ENCODE peak calls at places on chromosomes 1 and 21, in four cellular contexts. M is H1, Q is GM12878, P is K562. H is an unnamed sample.

GRCh38 chr1:183477986-183478781 is 5.9 kb downstream of the SMG7 start:
- DNase-seq in M (no peak), Q (no peak), P (no peak), H (no peak)

GRCh38 chr1:59008599-59009347 is 224.9 kb upstream of the JUN start:
- DNase-seq in M (no peak), Q (no peak), P (peak), H (no peak)

GRCh38 chr1:241482761-241483250 is 36.7 kb downstream of the FH start:
- DNase-seq in M (no peak), P (peak), Q (no peak), H (no peak)

GRCh38 chr21:39523398-39523797 is 71.6 kb downstream of the SH3BGR start:
- DNase-seq in P (no peak), Q (no peak), M (no peak), H (no peak)

GRCh38 chr1:184854036-184854435 is 99.4 kb upstream of the EDEM3 start:
- DNase-seq in Q (no peak), P (no peak), M (no peak), H (no peak)

GRCh38 chr1:164654200-164654599 is 95.2 kb downstream of the PBX1 start:
- DNase-seq in Q (no peak), M (no peak), P (no peak), H (no peak)

GRCh38 chr1:13829152-13829769 is 129.3 kb downstream of the PRDM2 start:
- DNase-seq in M (no peak), P (no peak), Q (no peak), H (peak)

GRCh38 chr1:19087737-19088594 is 122.1 kb downstream of the UBR4 start:
- DNase-seq in M (no peak), P (no peak), Q (peak), H (no peak)

GRCh38 chr1:11913291-11913690 is 12.9 kb downstream of the KIAA2013 start:
- DNase-seq in M (no peak), Q (no peak), P (no peak), H (no peak)

GRCh38 chr1:115076384-115076906 is 12.9 kb downstream of the TSPAN2 start:
- DNase-seq in M (no peak), P (no peak), Q (no peak), H (no peak)

GRCh38 chr1:199691540-199691939 is 336.0 kb upstream of the NR5A2 start:
- DNase-seq in Q (no peak), P (no peak), M (no peak), H (no peak)

DNA sequence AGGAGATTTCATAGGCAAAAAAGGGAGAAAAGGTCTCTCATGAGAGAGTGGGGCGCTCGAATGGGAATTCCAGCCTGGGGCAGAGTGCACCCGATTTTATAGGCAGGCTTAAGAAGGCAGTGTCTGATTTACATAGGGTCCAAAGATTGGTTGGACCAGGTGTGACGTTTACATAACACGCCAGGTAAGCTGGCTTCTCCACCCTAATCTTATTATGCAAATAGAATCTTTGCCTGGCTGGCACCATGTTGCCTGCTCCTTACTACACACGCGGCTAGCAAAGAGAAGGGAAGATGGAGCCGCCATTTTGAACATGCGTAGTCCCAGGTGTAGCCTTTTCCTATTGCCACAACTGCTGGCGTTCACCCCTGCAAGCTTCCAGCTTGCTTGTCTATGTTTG is 103.7 kb downstream of the SLC16A1 start:
- DNase-seq in M (no peak), P (no peak), Q (no peak), H (no peak)
- H3K4me3 ChIP-seq in M (no peak), P (no peak), Q (no peak), H (no peak)

DNA sequence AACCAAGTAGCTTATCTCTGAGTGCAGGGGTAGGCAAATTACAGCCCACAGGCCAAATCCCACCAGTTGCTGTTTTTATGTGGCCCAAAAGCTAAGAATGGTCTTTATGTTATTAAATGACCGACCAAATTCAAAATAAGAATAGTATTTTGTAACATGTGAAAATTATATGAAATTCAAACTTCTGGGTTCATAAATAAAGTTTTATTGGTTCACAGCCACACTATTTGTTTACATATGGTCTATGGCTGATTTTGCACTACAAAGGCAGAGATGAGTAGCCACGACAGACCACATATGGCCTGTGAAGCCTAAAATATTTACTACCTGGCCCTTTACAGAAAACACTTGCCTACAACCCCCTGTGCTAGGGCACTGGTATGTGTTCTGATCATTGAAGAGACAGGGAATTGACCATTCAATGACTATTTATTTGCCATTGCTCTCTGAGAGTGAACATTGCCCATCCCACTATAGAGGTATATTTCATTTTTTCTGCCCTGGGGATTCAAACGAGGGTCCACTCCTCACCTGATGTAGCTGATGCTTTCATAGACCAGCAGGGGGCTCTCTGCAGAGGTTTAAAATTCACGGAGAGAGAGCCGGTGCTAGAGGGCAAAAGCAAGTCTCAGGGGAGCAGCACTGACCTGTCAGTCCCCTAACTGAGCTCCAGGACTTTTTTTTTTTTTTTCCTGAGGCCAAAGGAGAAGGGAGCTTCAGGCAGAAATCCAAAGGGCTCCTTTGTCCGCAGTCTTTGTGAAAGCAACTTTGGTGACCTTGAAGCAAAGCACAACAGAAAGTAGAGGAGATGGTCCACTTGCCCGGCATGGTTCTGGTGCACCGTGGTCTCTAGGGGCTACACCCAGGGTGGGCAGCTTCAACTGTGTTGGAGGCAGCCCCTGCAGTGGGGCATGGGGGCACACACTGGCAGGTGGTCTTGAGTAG is 7.3 kb upstream of the GNL2 start:
- DNase-seq in P (peak), Q (no peak), M (no peak), H (peak)
- TF ChIP-seq NRF1 in P (no peak), Q (no peak), M (no peak), H (no peak)

GRCh38 chr1:160031368-160032164 is at the start of gene PIGM:
- DNase-seq in Q (peak), M (peak), P (peak), H (peak)

GRCh38 chr1:160032165-160032827 is 506 bp upstream of the PIGM start:
- DNase-seq in P (peak), M (no peak), Q (no peak), H (peak)

GRCh38 chr1:160025314-160025713 is 6.5 kb downstream of the PIGM start:
- DNase-seq in M (no peak), Q (no peak), P (no peak), H (no peak)

GRCh38 chr1:160028426-160028825 is 3.4 kb downstream of the PIGM start:
- DNase-seq in P (no peak), M (no peak), Q (no peak), H (no peak)

DNA sequence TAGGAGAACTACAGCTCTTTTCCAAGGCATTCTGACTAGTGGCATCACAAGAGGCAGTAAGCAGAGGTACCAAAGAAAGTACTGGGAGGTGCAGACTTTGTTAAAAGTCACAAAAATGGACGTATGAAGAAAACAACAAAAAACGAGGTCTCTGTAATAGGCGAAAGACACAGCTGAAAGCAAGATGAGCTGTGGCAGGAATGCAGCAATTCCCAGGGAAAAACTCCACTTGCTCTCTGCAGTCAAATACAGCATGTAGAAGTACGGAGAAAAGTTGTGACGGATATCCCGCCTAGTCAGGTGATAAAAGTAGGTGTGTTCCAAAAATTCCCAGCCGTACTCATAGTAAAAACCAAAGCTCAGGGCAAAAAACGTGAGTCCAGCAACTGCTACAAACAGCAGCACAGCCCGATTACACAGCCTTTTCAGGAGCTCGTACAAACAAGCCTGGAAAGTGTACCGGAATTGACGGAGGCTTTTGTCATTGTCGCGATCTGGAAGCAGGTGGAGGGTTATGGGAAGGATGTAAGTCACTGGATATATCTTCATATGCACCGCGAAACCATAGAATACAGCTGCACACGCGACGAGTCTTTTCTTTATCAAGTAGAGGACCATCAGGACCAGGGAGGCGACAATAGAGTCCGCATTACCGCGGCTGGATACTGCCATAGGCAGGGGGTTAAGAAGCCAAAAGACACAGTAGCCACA is 978 bp downstream of the PIGM start:
- DNase-seq in M (no peak), P (peak), Q (no peak), H (peak)
- TF ChIP-seq GABPA in M (no peak), P (no peak), Q (no peak), H (no peak)

GRCh38 chr1:6424000-6424565 is 493 bp upstream of the ESPN start:
- DNase-seq in Q (no peak), M (no peak), P (no peak), H (peak)

GRCh38 chr1:6426321-6426971 is 1.9 kb downstream of the ESPN start:
- DNase-seq in Q (no peak), P (peak), M (no peak), H (no peak)

GRCh38 chr1:6423321-6423999 is 1.1 kb upstream of the ESPN start:
- DNase-seq in M (peak), Q (no peak), P (peak), H (peak)

GRCh38 chr1:6425671-6426070 is 1.1 kb downstream of the ESPN start:
- DNase-seq in Q (no peak), M (no peak), P (no peak), H (no peak)

DNA sequence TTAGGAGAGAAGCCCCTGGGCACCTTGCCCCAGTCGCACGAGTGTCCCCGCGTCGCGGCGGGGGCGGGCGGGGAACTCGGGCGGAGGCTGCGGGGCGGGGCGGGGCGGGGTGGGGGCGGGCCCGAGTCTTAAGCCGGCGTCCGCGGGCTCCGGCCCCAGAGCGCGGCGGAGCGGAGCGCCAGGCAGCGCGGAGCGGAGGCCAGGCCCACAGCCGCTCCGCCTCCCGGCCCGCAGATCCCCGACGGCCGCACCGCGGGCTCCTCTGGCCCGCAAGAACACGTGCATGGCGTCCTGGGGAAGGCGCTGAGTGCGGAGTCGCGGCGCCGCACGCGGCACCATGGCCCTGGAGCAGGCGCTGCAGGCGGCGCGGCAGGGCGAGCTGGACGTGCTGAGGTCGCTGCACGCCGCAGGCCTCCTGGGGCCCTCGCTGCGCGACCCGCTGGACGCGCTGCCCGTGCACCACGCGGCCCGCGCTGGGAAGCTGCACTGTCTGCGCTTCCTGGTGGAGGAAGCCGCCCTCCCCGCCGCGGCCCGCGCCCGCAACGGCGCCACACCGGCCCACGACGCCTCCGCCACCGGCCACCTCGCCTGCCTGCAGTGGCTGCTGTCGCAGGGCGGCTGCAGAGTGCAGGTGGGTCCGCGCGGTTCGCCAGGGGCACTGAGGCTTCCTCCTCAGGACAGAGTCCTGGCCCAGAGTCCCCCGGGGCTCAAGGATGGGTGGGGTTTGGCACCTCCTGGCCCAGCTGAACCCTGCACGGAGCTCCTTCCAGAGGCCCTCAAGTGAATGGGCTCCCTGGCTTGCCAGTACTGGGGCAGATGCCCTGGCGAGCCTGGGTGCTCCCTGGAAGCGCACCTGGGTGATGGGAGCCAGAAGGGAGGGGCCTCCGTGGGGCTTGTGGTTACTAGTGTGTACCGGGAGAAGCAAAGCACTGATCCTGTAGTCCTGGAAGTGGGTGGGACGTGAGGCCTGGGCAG is at the start of gene ESPN:
- DNase-seq in Q (no peak), P (peak), M (no peak), H (peak)
- H3K4me3 ChIP-seq in Q (no peak), P (peak), M (peak), H (no peak)

GRCh38 chr21:36745459-36745858 is 46.5 kb downstream of the SIM2 start:
- DNase-seq in P (no peak), Q (no peak), M (no peak), H (no peak)

GRCh38 chr21:36744190-36744559 is 45.3 kb downstream of the SIM2 start:
- DNase-seq in Q (no peak), P (no peak), M (no peak), H (no peak)

GRCh38 chr21:36743446-36743845 is 44.5 kb downstream of the SIM2 start:
- DNase-seq in Q (no peak), M (no peak), P (no peak), H (no peak)

GRCh38 chr21:36743008-36743407 is 44.1 kb downstream of the SIM2 start:
- DNase-seq in P (no peak), Q (no peak), M (no peak), H (no peak)

DNA sequence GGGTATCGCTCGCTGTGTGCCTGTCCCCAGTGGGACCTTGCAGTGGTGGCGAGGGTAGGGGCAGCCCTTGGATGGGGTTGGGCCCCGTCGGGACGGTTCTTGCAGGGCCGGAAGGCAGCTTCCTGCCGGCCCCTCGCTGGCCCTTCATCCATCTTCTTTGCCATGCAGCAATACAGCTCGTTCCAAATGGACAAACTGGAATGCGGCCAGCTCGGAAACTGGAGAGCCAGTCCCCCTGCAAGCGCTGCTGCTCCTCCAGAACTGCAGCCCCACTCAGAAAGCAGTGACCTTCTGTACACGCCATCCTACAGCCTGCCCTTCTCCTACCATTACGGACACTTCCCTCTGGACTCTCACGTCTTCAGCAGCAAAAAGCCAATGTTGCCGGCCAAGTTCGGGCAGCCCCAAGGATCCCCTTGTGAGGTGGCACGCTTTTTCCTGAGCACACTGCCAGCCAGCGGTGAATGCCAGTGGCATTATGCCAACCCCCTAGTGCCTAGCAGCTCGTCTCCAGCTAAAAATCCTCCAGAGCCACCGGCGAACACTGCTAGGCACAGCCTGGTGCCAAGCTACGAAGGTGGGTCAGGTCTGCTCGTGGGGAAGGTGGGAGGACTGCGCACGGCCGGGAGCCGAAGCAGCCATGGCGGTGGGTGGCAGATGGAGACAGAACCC is 45.8 kb downstream of the SIM2 start:
- DNase-seq in M (no peak), P (no peak), Q (no peak), H (peak)
- TF ChIP-seq NRF1 in M (no peak), P (no peak), Q (no peak), H (no peak)

DNA sequence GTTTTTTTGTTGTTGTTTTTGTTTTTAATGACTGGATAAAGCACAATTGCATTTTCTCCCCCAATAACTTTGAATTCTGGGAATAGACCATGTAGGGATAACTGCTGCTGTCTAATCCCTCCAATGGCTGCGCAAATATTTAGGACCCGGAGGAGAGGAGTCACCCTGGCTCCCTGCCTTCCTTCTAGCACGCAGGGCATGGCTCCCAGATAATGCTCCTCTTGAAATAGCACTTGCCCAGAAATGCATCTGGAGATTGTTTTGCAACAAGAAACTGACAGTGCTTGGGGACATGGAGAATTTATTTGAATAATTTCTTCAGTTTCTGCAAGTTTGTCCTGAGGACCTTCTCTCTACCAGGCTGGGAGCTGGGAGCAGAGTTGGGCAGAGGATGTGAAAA is 83.5 kb downstream of the MAN1C1 start:
- DNase-seq in P (no peak), Q (no peak), M (no peak), H (no peak)
- TF ChIP-seq GABPA in P (no peak), Q (no peak), M (no peak), H (no peak)

GRCh38 chr1:242586355-242586670 is 61.8 kb upstream of the PLD5 start:
- DNase-seq in M (no peak), P (no peak), Q (no peak), H (no peak)

DNA sequence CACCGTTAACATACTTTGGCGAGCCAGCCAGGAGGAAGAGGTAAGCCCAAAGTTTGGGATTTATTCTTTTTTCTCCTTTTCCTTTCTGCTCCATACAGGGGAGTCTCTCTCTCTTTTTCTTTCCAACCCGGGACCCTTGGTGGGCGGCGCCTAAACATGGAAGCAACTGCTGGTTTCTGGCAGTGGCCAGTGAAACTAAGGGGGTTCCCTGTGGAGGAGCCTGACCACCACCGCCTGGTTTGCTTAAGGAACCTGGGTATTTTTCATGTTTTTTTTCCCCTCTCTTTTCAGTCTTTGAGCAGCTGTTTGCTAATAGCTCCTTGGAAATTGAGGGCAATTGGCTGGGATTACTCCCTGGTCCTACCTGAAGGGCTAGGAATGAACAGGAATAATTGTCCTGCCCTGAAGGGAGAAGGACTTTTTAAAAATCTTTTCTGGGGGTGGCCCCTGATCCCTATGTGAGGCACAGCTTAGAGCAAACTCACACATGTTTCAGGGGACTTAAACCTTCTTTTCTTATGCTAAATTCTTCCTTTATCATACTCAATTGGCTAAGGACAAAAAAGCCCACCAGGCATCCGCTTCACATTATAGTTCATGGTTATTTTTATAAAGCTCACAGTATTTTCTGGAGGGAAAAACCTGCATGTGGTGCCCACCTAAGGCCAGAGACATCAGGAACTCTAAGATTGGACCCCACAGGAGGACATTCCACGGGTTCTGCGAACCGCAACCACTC is 61.3 kb upstream of the PLD5 start:
- DNase-seq in Q (no peak), P (no peak), M (no peak), H (no peak)
- H3K4me3 ChIP-seq in Q (no peak), P (no peak), M (no peak), H (no peak)